ENCODE peak calls at places on chromosomes 2 and 18, in seven cellular contexts. T is mesenchymal stem cell, N is H9, K is trophoblast cell, R is H1, C is mesendoderm, X is IMR-90. M is an unnamed sample.

GRCh38 chr2:131092409-131093065 is 723 bp downstream of the FAM168B start:
- DNase-seq in R (no peak), C (no peak), T (peak; percentile 26), X (no peak), K (no peak), N (no peak), M (no peak)

GRCh38 chr2:157182204-157182709 is 75.2 kb upstream of the GALNT5 start:
- DNase-seq in T (no peak), R (no peak), K (no peak), X (peak; percentile 72), N (no peak), C (no peak), M (no peak)

GRCh38 chr18:34342960-34343359 is 118.2 kb upstream of the NOL4 start:
- DNase-seq in N (no peak), R (no peak), T (no peak), C (peak; percentile 82), X (peak; percentile 28), K (no peak), M (no peak)

GRCh38 chr2:239273280-239274234 is 127.3 kb downstream of the HDAC4 start:
- DNase-seq in N (no peak), K (no peak), X (no peak), T (no peak), R (no peak), C (no peak), M (no peak)

GRCh38 chr2:240591226-240591625 is 4.7 kb downstream of the CAPN10 start:
- DNase-seq in T (no peak), K (no peak), N (no peak), R (no peak), C (no peak), X (peak; percentile 51), M (no peak)

GRCh38 chr18:80034068-80034851 is at the start of gene RBFA:
- DNase-seq in X (peak; percentile 98), R (peak; percentile 96), N (no peak), K (peak; percentile 97), C (peak; percentile 97), T (no peak), M (peak; percentile 97)

GRCh38 chr18:26376106-26376505 is 149.9 kb downstream of the TAF4B start:
- DNase-seq in R (no peak), N (no peak), X (no peak), K (no peak), C (no peak), T (no peak), M (no peak)

GRCh38 chr2:60806988-60807681 is 51.1 kb downstream of the PAPOLG start:
- DNase-seq in X (peak; percentile 77), T (peak; percentile 10), N (no peak), R (no peak), K (no peak), C (peak; percentile 79), M (no peak)

GRCh38 chr2:238818576-238818975 is 29.3 kb upstream of the TWIST2 start:
- DNase-seq in N (no peak), X (peak; percentile 4), C (no peak), K (no peak), T (no peak), R (no peak), M (no peak)

GRCh38 chr2:230007931-230008707 is 60.6 kb downstream of the SLC16A14 start:
- DNase-seq in R (peak; percentile 44), N (peak; percentile 67), T (peak; percentile 70), C (peak; percentile 75), X (peak; percentile 71), K (peak; percentile 77), M (peak; percentile 57)

GRCh38 chr2:157971702-157972101 is 95.6 kb upstream of the ACVR1 start:
- DNase-seq in R (no peak), N (no peak), K (no peak), C (peak; percentile 69), T (no peak), X (no peak), M (no peak)

GRCh38 chr2:26720322-26721166 is 28.0 kb downstream of the KCNK3 start:
- DNase-seq in X (peak; percentile 82), N (no peak), K (no peak), R (no peak), C (peak; percentile 24), T (peak; percentile 91), M (no peak)

GRCh38 chr2:186460465-186460864 is 25.6 kb upstream of the ZC3H15 start:
- DNase-seq in X (peak; percentile 32), N (no peak), R (no peak), C (peak; percentile 53), T (peak; percentile 12), K (no peak), M (no peak)

GRCh38 chr18:74745658-74746403 is 148.2 kb downstream of the ZNF407 start:
- DNase-seq in T (peak; percentile 67), X (peak; percentile 86), R (no peak), N (no peak), C (no peak), K (peak; percentile 53), M (no peak)

GRCh38 chr18:37533647-37534565 is 31.7 kb downstream of the CELF4 start:
- DNase-seq in K (no peak), N (no peak), X (no peak), R (no peak), T (peak; percentile 1), C (peak; percentile 45), M (no peak)

GRCh38 chr2:238042849-238043584 is 17.8 kb upstream of the SCLY start:
- DNase-seq in T (no peak), R (no peak), N (no peak), K (no peak), C (no peak), X (peak; percentile 31), M (no peak)

GRCh38 chr18:766550-766860 is 45.5 kb downstream of the YES1 start:
- DNase-seq in K (no peak), T (no peak), X (no peak), C (no peak), R (no peak), N (no peak), M (no peak)

GRCh38 chr18:773980-774624 is 37.9 kb downstream of the YES1 start:
- DNase-seq in X (no peak), R (no peak), K (no peak), C (no peak), N (no peak), T (no peak), M (no peak)

GRCh38 chr18:767084-767882 is 44.8 kb downstream of the YES1 start:
- DNase-seq in T (no peak), C (no peak), K (no peak), R (no peak), X (no peak), N (no peak), M (no peak)

GRCh38 chr18:774811-775210 is 37.2 kb downstream of the YES1 start:
- DNase-seq in K (no peak), X (no peak), T (no peak), R (no peak), N (no peak), C (no peak), M (no peak)

DNA sequence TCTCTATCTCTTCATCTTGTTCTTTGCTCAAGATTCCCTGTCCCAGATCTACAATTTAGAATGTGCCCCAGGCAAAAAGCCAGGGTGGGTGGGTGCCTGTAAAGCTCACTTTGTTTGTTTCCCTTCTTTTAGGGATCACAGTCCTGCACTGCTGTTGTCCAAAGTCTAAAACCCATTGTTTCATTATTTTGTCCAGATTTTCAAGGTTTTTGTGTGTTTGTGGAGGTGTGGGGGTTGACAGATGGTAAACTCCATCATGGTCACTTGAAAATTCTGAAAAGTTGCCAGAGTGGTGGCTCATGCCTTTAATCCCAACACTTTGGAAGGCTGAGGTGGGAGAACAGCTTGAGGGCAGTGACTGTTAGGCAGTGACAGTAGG is 41.5 kb downstream of the YES1 start:
- DNase-seq in K (peak; percentile 81), X (no peak), N (no peak), C (peak; percentile 50), T (no peak), R (no peak), M (no peak)
- H3K18ac ChIP-seq in K (no peak overlapping the region), X (no peak overlapping the region), N (no peak overlapping the region), C (no peak overlapping the region), T (no peak overlapping the region), R (no peak overlapping the region), M (no peak overlapping the region)

DNA sequence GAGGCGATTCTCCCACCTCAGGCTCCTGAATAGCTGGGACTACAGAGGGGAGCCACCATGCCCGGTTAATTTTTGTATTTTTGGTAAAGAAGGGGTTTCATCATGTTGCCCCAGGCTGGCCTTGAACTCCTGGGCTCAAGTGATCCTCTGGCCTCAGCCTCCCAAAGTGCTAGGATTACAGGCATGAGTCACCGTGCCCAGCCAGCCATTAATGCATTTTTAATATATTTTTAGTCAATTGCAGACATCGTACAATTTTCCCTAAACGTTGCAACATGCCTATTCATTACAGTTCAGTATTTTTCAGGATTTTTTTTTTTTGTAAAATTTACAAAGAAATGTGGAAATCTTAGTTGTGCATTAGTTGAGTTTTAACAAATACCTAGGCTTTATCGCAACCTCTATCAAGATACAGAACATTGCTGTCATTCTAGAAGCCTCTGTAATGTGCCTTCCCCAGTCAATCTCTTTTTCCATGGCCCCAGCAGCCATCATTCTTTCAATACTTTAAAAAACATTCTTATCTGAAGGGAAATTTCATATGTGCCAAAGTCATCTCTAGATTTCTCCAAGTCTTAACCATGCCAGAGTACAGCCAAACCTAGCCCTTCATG is 14.7 kb downstream of the NABP1 start:
- DNase-seq in R (no peak), N (no peak), T (no peak), X (no peak), K (peak; percentile 71), C (no peak), M (no peak)
- H3K18ac ChIP-seq in R (no peak overlapping the region), N (no peak overlapping the region), T (no peak overlapping the region), X (no peak overlapping the region), K (no peak overlapping the region), C (no peak overlapping the region), M (no peak overlapping the region)

GRCh38 chr2:169824373-169825333 is at the start of gene METTL5:
- DNase-seq in X (peak; percentile 70), C (peak; percentile 89), T (peak; percentile 80), N (peak; percentile 91), R (peak; percentile 65), K (peak; percentile 93), M (peak; percentile 83)
- H3K18ac ChIP-seq in X (peak within 1 kb of the TSS; percentile 26), C (peak within 1 kb of the TSS; percentile 77), T (peak within 1 kb of the TSS; percentile 69), N (peak within 1 kb of the TSS; percentile 82), R (peak within 1 kb of the TSS; percentile 93), K (no peak within 1 kb of the TSS), M (peak within 1 kb of the TSS; percentile 92)

DNA sequence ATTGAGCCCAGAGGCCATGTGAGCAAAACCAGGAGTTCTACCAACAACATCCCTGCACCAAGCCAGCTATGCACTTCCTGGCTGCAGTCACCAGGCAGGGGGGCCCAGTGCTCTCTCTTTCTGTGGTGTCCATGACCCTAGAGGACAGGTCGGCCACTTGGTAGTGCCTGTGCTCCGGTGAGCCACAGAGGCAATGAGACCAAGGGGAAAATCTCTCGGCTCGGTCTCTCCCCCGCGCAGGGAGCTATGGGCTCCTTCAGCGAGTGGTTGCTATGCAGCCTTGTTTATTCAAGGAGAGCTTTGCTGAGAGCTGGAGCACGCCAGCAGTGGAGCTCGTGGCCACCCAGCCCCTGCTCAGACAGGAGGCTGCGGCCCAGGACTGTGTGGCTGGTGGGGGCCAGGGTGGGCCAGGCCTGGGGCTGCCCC is at the start of gene TOGARAM2:
- DNase-seq in K (no peak), R (no peak), X (peak; percentile 51), N (no peak), T (peak; percentile 65), C (no peak), M (no peak)
- H3K18ac ChIP-seq in K (no peak within 1 kb of the TSS), R (no peak within 1 kb of the TSS), X (peak within 1 kb of the TSS; percentile 46), N (no peak within 1 kb of the TSS), T (no peak within 1 kb of the TSS), C (no peak within 1 kb of the TSS), M (peak within 1 kb of the TSS; percentile 68)